ENCODE peak calls at places on chromosomes 2 and 18, in four cellular contexts. One of them, this sample, is unnamed. For H3K36me3, the result is how much of the 10 kb centered on the place peaks cover.

GRCh38 chr2:218727502-218728165 is 17.0 kb downstream of the TTLL4 start:
- DNase-seq in mesenchymal stem cell: peak
- DNase-seq in mammary epithelial cell: peak
- DNase-seq in aorta: no peak
- DNase-seq in this sample: no peak

GRCh38 chr2:42135381-42136312 is 33.5 kb upstream of the EML4 start:
- DNase-seq in mesenchymal stem cell: no peak
- DNase-seq in mammary epithelial cell: no peak
- DNase-seq in aorta: no peak
- DNase-seq in this sample: no peak

GRCh38 chr2:237321746-237322145 is 92.2 kb downstream of the COL6A3 start:
- DNase-seq in mesenchymal stem cell: no peak
- DNase-seq in mammary epithelial cell: no peak
- DNase-seq in aorta: no peak
- DNase-seq in this sample: no peak

GRCh38 chr2:190685348-190685747 is 36.5 kb downstream of the NAB1 start:
- DNase-seq in mesenchymal stem cell: no peak
- DNase-seq in mammary epithelial cell: no peak
- DNase-seq in aorta: no peak
- DNase-seq in this sample: no peak

GRCh38 chr18:9126337-9126736 is 10.2 kb upstream of the ANKRD12 start:
- DNase-seq in mesenchymal stem cell: no peak
- DNase-seq in mammary epithelial cell: no peak
- DNase-seq in aorta: no peak
- DNase-seq in this sample: no peak

GRCh38 chr18:64720781-64721464 is 572.0 kb upstream of the LINC00305 start:
- DNase-seq in mesenchymal stem cell: no peak
- DNase-seq in mammary epithelial cell: no peak
- DNase-seq in aorta: no peak
- DNase-seq in this sample: no peak

GRCh38 chr2:3827673-3828575 is 124.5 kb downstream of the DCDC2C start:
- DNase-seq in mesenchymal stem cell: no peak
- DNase-seq in mammary epithelial cell: no peak
- DNase-seq in aorta: no peak
- DNase-seq in this sample: no peak

GRCh38 chr2:43539991-43540860 is 55.6 kb downstream of the THADA start:
- DNase-seq in mesenchymal stem cell: peak
- DNase-seq in mammary epithelial cell: peak
- DNase-seq in aorta: peak
- DNase-seq in this sample: peak

GRCh38 chr2:147829106-147829505 is 15.7 kb upstream of the ACVR2A start:
- DNase-seq in mesenchymal stem cell: peak
- DNase-seq in mammary epithelial cell: peak
- DNase-seq in aorta: no peak
- DNase-seq in this sample: peak

GRCh38 chr2:101818531-101819451 is 121.3 kb downstream of the MAP4K4 start:
- DNase-seq in mesenchymal stem cell: peak
- DNase-seq in mammary epithelial cell: peak
- DNase-seq in aorta: no peak
- DNase-seq in this sample: no peak

GRCh38 chr2:30252723-30253688 is 21.7 kb downstream of the LBH start:
- DNase-seq in mesenchymal stem cell: peak
- DNase-seq in mammary epithelial cell: peak
- DNase-seq in aorta: peak
- DNase-seq in this sample: peak

GRCh38 chr2:239734436-239735005 is 290.6 kb downstream of the NDUFA10 start:
- DNase-seq in mesenchymal stem cell: no peak
- DNase-seq in mammary epithelial cell: no peak
- DNase-seq in aorta: peak
- DNase-seq in this sample: no peak

GRCh38 chr2:170144758-170145157 is 33.2 kb upstream of the MYO3B start:
- DNase-seq in mesenchymal stem cell: no peak
- DNase-seq in mammary epithelial cell: no peak
- DNase-seq in aorta: no peak
- DNase-seq in this sample: no peak

GRCh38 chr2:202941771-202942170 is 29.7 kb downstream of the CARF start:
- DNase-seq in mesenchymal stem cell: no peak
- DNase-seq in mammary epithelial cell: no peak
- DNase-seq in aorta: no peak
- DNase-seq in this sample: no peak

GRCh38 chr2:42101641-42102605 is 54.1 kb downstream of the PKDCC start:
- DNase-seq in mesenchymal stem cell: peak
- DNase-seq in mammary epithelial cell: no peak
- DNase-seq in aorta: peak
- DNase-seq in this sample: peak

GRCh38 chr2:137287934-137288639 is 522.7 kb downstream of the THSD7B start:
- DNase-seq in mesenchymal stem cell: no peak
- DNase-seq in mammary epithelial cell: peak
- DNase-seq in aorta: no peak
- DNase-seq in this sample: no peak

GRCh38 chr2:68714866-68715265 is 19.7 kb upstream of the ARHGAP25 start:
- DNase-seq in mesenchymal stem cell: no peak
- DNase-seq in mammary epithelial cell: no peak
- DNase-seq in aorta: peak
- DNase-seq in this sample: no peak

DNA sequence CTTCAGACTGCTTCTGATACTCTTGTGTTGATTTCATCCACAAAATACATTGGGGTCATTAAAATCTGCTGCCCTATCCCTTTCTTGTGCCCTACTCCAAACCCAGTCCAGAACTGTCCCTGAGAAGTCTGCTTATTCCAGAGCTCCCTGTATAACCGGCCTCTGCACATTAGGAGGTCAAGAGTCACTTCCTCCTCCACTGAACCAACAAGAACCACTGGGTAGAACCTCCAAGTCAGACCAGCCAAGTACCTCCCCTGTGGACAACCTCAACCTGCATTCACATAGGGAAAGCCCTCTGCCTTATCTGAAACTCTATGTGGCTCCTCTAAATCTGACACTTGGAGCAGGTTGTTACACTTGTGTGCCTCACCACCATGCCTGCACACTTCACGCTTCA is 22.1 kb downstream of the KDSR start:
- DNase-seq in mesenchymal stem cell: no peak
- DNase-seq in mammary epithelial cell: no peak
- DNase-seq in aorta: no peak
- DNase-seq in this sample: no peak
- H3K36me3 ChIP-seq in mesenchymal stem cell: under half
- H3K36me3 ChIP-seq in mammary epithelial cell: under half
- H3K36me3 ChIP-seq in aorta: under half
- H3K36me3 ChIP-seq in this sample: under half

DNA sequence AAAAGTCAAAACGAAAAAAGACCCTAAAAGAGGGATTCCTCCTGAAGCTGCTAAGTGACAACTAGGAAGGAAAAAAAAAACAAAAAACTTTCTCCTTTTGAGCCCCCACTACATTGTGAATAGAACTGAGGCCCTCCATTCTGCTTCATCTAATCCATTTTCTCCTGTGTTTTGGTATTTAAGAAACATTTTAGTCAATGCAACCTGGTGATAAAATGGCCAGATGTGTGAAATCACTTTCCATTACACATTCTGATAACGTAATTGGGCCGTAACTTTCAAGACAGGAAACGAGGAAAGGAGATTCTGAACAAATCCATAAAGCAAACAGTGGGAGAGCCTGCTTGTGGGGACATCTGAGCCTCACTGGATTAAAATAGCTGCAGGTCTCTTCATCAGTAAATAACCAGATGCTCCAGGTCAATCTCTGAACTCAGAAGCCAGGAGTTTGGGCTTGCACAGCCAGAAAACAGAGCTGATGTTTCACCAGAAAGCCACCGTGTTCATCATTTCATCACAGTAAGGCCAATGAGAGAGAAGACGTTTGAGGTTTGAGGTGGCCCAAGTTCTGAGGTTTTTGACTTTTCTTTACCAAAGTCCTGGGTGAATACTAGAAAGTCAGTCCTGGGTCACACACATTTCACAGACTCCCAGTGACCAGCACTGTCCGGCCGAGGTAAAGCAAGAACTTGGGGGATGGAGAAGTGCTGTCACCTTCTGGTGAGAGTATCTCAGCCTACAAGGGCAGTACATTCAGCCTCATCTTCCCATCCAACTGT is 47.8 kb downstream of the TGFA start:
- DNase-seq in mesenchymal stem cell: no peak
- DNase-seq in mammary epithelial cell: no peak
- DNase-seq in aorta: no peak
- DNase-seq in this sample: no peak
- H3K36me3 ChIP-seq in mesenchymal stem cell: under half
- H3K36me3 ChIP-seq in mammary epithelial cell: under half
- H3K36me3 ChIP-seq in aorta: under half
- H3K36me3 ChIP-seq in this sample: under half

GRCh38 chr2:206202446-206202845 is 42.8 kb downstream of the EEF1B2 start:
- DNase-seq in mesenchymal stem cell: no peak
- DNase-seq in mammary epithelial cell: no peak
- DNase-seq in aorta: no peak
- DNase-seq in this sample: no peak

GRCh38 chr2:206198677-206199076 is 39.0 kb downstream of the EEF1B2 start:
- DNase-seq in mesenchymal stem cell: no peak
- DNase-seq in mammary epithelial cell: peak
- DNase-seq in aorta: no peak
- DNase-seq in this sample: peak

GRCh38 chr2:206201075-206201848 is 41.6 kb downstream of the EEF1B2 start:
- DNase-seq in mesenchymal stem cell: no peak
- DNase-seq in mammary epithelial cell: no peak
- DNase-seq in aorta: no peak
- DNase-seq in this sample: no peak

GRCh38 chr2:206204710-206205109 is 45.0 kb downstream of the EEF1B2 start:
- DNase-seq in mesenchymal stem cell: no peak
- DNase-seq in mammary epithelial cell: no peak
- DNase-seq in aorta: no peak
- DNase-seq in this sample: no peak

GRCh38 chr2:206203331-206203730 is 43.6 kb downstream of the EEF1B2 start:
- DNase-seq in mesenchymal stem cell: no peak
- DNase-seq in mammary epithelial cell: no peak
- DNase-seq in aorta: no peak
- DNase-seq in this sample: no peak
- H3K36me3 ChIP-seq in mesenchymal stem cell: under half
- H3K36me3 ChIP-seq in mammary epithelial cell: under half
- H3K36me3 ChIP-seq in aorta: under half
- H3K36me3 ChIP-seq in this sample: under half

DNA sequence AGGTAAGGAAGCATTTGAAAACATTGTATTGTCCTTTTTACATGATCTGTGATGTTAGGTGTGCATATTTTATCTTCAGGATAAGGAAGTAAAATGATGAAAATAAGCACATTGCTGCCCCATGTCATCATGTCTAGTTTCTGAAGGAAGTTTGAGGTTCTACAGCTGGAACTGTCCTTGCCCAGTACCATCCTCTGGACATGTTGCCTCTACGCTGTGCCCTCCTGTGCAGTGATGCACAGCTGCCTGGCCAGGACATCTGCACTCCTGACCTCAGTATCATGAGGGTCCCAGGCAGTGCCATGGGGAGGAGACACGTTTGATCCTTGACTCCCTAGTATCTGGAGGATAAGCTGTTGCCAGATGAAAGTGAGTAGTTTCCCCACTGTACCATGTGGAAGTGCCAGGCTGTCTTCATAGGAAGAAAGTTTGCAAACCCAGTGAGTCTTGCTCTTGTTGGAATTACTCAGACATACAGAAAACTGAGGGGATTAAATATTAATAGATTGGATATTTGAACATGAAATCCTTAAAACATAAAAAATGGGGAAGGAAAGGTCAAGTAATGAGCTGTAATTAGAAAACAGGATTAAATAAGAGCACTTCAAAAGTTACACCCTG is 9.5 kb downstream of the ALKAL2 start:
- DNase-seq in mesenchymal stem cell: no peak
- DNase-seq in mammary epithelial cell: no peak
- DNase-seq in aorta: no peak
- DNase-seq in this sample: no peak
- H3K36me3 ChIP-seq in mesenchymal stem cell: under half
- H3K36me3 ChIP-seq in mammary epithelial cell: half or more
- H3K36me3 ChIP-seq in aorta: under half
- H3K36me3 ChIP-seq in this sample: under half

GRCh38 chr18:21803495-21803894 is 62.9 kb downstream of the MIB1 start:
- DNase-seq in mesenchymal stem cell: peak
- DNase-seq in mammary epithelial cell: peak
- DNase-seq in aorta: no peak
- DNase-seq in this sample: no peak

GRCh38 chr18:21809725-21810124 is 69.1 kb downstream of the MIB1 start:
- DNase-seq in mesenchymal stem cell: no peak
- DNase-seq in mammary epithelial cell: no peak
- DNase-seq in aorta: no peak
- DNase-seq in this sample: no peak

GRCh38 chr18:21808185-21808584 is 67.6 kb downstream of the MIB1 start:
- DNase-seq in mesenchymal stem cell: no peak
- DNase-seq in mammary epithelial cell: no peak
- DNase-seq in aorta: no peak
- DNase-seq in this sample: no peak

GRCh38 chr18:21805771-21806366 is 65.3 kb downstream of the MIB1 start:
- DNase-seq in mesenchymal stem cell: no peak
- DNase-seq in mammary epithelial cell: no peak
- DNase-seq in aorta: peak
- DNase-seq in this sample: no peak
- H3K36me3 ChIP-seq in mesenchymal stem cell: under half
- H3K36me3 ChIP-seq in mammary epithelial cell: under half
- H3K36me3 ChIP-seq in aorta: under half
- H3K36me3 ChIP-seq in this sample: under half

GRCh38 chr2:25257032-25257455 is 84.7 kb downstream of the DNMT3A start:
- DNase-seq in mesenchymal stem cell: peak
- DNase-seq in mammary epithelial cell: no peak
- DNase-seq in aorta: no peak
- DNase-seq in this sample: peak
- H3K36me3 ChIP-seq in mesenchymal stem cell: under half
- H3K36me3 ChIP-seq in mammary epithelial cell: under half
- H3K36me3 ChIP-seq in aorta: under half
- H3K36me3 ChIP-seq in this sample: under half

DNA sequence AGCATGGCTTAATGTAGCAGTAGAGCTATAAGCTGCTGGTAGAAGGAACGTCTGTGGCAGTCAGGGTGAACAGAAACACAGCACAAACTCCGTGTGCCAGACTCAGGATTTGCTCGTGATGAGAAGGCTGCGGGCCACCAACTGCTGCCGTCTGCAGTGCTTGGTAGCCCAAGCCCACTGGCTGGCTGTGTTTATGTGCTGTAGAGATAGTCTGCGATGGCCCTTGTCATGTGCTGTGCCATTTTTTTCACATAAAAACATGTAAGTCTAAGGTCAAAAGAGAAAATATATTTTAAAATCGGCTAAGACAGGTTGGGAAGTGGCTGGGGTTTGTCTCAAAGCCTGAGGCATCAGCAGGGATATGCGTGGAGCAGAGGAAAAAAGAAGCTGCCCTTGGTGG is 78.7 kb downstream of the PRPF40A start:
- DNase-seq in mesenchymal stem cell: no peak
- DNase-seq in mammary epithelial cell: no peak
- DNase-seq in aorta: no peak
- DNase-seq in this sample: no peak
- H3K36me3 ChIP-seq in mesenchymal stem cell: under half
- H3K36me3 ChIP-seq in mammary epithelial cell: under half
- H3K36me3 ChIP-seq in aorta: under half
- H3K36me3 ChIP-seq in this sample: under half

This sample was measured in BJ.